ENCODE peak calls at places on chromosomes 12 and 14, in four cellular contexts. T is A549; I is CD8-positive, alpha-beta memory T cell; M is CD4-positive, CD25-positive, alpha-beta regulatory T cell. Z is an unnamed sample.
A peak's percentile ranks its signal among the peaks of the same experiment; 100 is the strongest.

GRCh38 chr12:89999699-90000505 is 291.3 kb upstream of the ATP2B1 start:
- DNase-seq in I (no peak), T (no peak), M (no peak), Z (peak; percentile 42)

GRCh38 chr12:125092872-125093680 is 27.8 kb downstream of the AACS start:
- DNase-seq in T (peak; percentile 63), M (no peak), I (no peak), Z (no peak)

GRCh38 chr14:55864890-55865655 is 253.1 kb upstream of the PELI2 start:
- DNase-seq in M (no peak), T (no peak), I (no peak), Z (no peak)

GRCh38 chr12:105204916-105205315 is 31.1 kb downstream of the APPL2 start:
- DNase-seq in I (no peak), T (no peak), M (no peak), Z (peak; percentile 95)

GRCh38 chr14:52801014-52801708 is 9.8 kb upstream of the GNPNAT1 start:
- DNase-seq in I (no peak), M (no peak), T (peak; percentile 43), Z (peak; percentile 79)

GRCh38 chr12:77940011-77940423 is 109.3 kb downstream of the NAV3 start:
- DNase-seq in M (no peak), I (no peak), T (peak; percentile 84), Z (peak; percentile 80)

GRCh38 chr14:24430682-24431568 is 1.2 kb downstream of the KHNYN start:
- DNase-seq in I (peak; percentile 77), T (no peak), M (peak; percentile 52), Z (peak; percentile 48)

GRCh38 chr12:3160081-3160480 is 82.9 kb downstream of the TSPAN9 start:
- DNase-seq in I (no peak), M (no peak), T (no peak), Z (no peak)

GRCh38 chr14:71720978-71721624 is 211.1 kb upstream of the RGS6 start:
- DNase-seq in T (peak; percentile 71), I (no peak), M (no peak), Z (peak; percentile 48)

GRCh38 chr12:47237751-47238211 is 158.0 kb upstream of the AMIGO2 start:
- DNase-seq in M (no peak), I (no peak), T (no peak), Z (no peak)

GRCh38 chr12:64544796-64545382 is 65.4 kb upstream of the RASSF3 start:
- DNase-seq in I (no peak), M (no peak), T (no peak), Z (no peak)

GRCh38 chr14:56342419-56342901 is 224.2 kb downstream of the PELI2 start:
- DNase-seq in T (no peak), I (no peak), M (no peak), Z (no peak)

GRCh38 chr14:58755026-58755929 is 117.5 kb downstream of the DACT1 start:
- DNase-seq in T (no peak), I (no peak), M (no peak), Z (no peak)

GRCh38 chr12:30691122-30691879 is 4.4 kb downstream of the IPO8 start:
- DNase-seq in T (peak; percentile 33), M (no peak), I (no peak), Z (peak; percentile 40)

GRCh38 chr12:25504744-25505143 is 48.3 kb downstream of the LMNTD1 start:
- DNase-seq in M (no peak), I (no peak), T (no peak), Z (no peak)

GRCh38 chr12:30805959-30806358 is 51.2 kb upstream of the CAPRIN2 start:
- DNase-seq in M (no peak), I (no peak), T (no peak), Z (no peak)

GRCh38 chr12:130482448-130482847 is 144.8 kb downstream of the PIWIL1 start:
- DNase-seq in T (peak; percentile 14), I (no peak), M (no peak), Z (no peak)

GRCh38 chr12:132955094-132955932 is 793 bp downstream of the ZNF605 start:
- DNase-seq in I (no peak), M (peak; percentile 1), T (peak; percentile 65), Z (no peak)

GRCh38 chr12:53695148-53696138 is 19.6 kb upstream of the ATP5MC2 start:
- DNase-seq in M (no peak), T (peak; percentile 29), I (peak; percentile 54), Z (no peak)

GRCh38 chr14:88901991-88902390 is 77.5 kb downstream of the TTC8 start:
- DNase-seq in T (no peak), I (no peak), M (no peak), Z (no peak)

GRCh38 chr12:103114296-103115055 is 157.0 kb downstream of the ASCL1 start:
- DNase-seq in M (no peak), T (no peak), I (no peak), Z (no peak)

GRCh38 chr12:58176296-58176869 is 235.0 kb downstream of the ATP23 start:
- DNase-seq in M (no peak), T (peak; percentile 65), I (no peak), Z (no peak)

GRCh38 chr14:105470163-105470811 is 4.3 kb upstream of the CRIP2 start:
- DNase-seq in M (no peak), I (no peak), T (no peak), Z (no peak)
- H3K27ac ChIP-seq in M (no peak overlapping the region), I (no peak overlapping the region), T (no peak overlapping the region), Z (no peak overlapping the region)

GRCh38 chr12:69240625-69240984 is 1.2 kb downstream of the CPSF6 start:
- DNase-seq in M (peak; percentile 47), I (no peak), T (peak; percentile 25), Z (no peak)
- H3K4me3 ChIP-seq in M (peak overlapping the region; percentile 85), I (peak overlapping the region; percentile 95), T (peak overlapping the region; percentile 95), Z (peak overlapping the region; percentile 99)

DNA sequence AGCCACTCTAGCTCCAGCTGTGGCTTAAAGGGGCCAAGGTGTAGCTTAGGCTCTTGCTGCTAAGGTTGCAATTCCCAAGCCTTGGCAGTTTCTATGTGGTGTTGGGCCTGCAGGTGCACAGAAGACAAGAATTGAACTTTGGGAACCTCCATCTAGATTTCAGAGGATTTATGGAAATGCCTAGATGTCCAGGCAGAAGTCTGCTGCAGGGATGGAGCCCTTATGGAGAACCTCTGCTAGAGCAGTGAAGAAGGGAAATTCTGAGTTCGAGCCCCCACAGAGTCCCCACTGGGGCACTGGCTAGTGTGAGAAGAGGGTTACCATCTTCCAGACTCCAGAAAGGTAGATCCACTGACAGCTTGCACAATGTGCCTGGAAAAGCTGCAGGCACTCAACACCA is 694.7 kb downstream of the SLC16A7 start:
- DNase-seq in T (no peak), M (no peak), I (no peak), Z (no peak)
- H3K9me3 ChIP-seq in T (peaks cover 13% of the 10 kb centered on the region), M (peaks cover 5% of the 10 kb centered on the region), I (no peaks in the 10 kb centered on the region), Z (no peaks in the 10 kb centered on the region)

GRCh38 chr12:1767407-1768090 is 52.8 kb upstream of the LRTM2 start:
- DNase-seq in T (no peak), M (no peak), I (no peak), Z (no peak)
- H3K27ac ChIP-seq in T (no peak overlapping the region), M (no peak overlapping the region), I (no peak overlapping the region), Z (no peak overlapping the region)

GRCh38 chr12:8894378-8894777 is 19.9 kb upstream of the PHC1 start:
- DNase-seq in T (no peak), I (no peak), M (no peak), Z (no peak)

GRCh38 chr12:8894986-8895385 is 19.3 kb upstream of the PHC1 start:
- DNase-seq in M (no peak), T (no peak), I (no peak), Z (no peak)

GRCh38 chr12:8887285-8887715 is 27.0 kb upstream of the PHC1 start:
- DNase-seq in I (no peak), T (no peak), M (no peak), Z (no peak)

GRCh38 chr12:8886515-8887284 is 27.6 kb upstream of the PHC1 start:
- DNase-seq in T (no peak), I (no peak), M (no peak), Z (no peak)

GRCh38 chr12:8890313-8891084 is 23.8 kb upstream of the PHC1 start:
- DNase-seq in T (peak; percentile 51), I (peak; percentile 68), M (peak; percentile 62), Z (peak; percentile 48)
- H3K4me3 ChIP-seq in T (peak overlapping the region; percentile 42), I (peak overlapping the region; percentile 69), M (peak overlapping the region; percentile 94), Z (peak overlapping the region; percentile 15)

DNA sequence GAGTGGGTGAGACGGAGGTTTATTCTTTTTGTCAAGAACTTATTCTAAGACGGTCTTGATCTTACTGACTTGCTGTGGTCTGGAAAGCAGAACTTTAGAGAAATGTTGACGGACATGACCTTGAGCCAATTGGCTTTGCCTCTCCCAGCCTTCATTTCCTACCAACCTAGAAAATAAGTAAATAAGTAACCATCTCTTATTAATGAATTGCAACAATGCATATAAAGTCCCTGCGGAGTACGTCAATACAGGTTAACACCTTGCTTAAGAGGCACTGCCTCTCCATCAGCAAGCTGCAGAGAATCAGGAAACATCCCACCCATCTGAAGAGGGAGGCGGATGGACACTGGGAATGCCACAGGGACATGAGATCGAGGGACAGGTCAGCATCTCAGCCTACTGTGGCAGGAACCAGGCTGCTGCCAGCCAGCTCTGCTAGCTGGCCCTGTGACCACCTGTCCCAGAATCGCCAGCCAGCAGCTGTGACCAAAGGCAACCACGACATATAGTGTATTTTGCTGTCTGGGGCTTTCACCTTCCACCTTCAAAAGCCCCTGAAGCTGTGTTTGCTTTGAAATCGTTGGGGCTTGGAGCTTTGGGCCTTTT is 208.3 kb downstream of the BCL11B start:
- DNase-seq in T (no peak), M (no peak), I (no peak), Z (no peak)
- H3K9me3 ChIP-seq in T (peaks cover 13% of the 10 kb centered on the region), M (no peaks in the 10 kb centered on the region), I (no peaks in the 10 kb centered on the region), Z (no peaks in the 10 kb centered on the region)

GRCh38 chr14:64217318-64217717 is 76.9 kb downstream of the ESR2 start:
- DNase-seq in T (no peak), M (no peak), I (no peak), Z (no peak)

GRCh38 chr14:64220056-64220455 is 74.1 kb downstream of the ESR2 start:
- DNase-seq in M (no peak), I (no peak), T (no peak), Z (no peak)

GRCh38 chr14:64215978-64216377 is 78.2 kb downstream of the ESR2 start:
- DNase-seq in I (no peak), M (no peak), T (no peak), Z (no peak)

GRCh38 chr14:64218344-64219240 is 75.6 kb downstream of the ESR2 start:
- DNase-seq in I (no peak), T (no peak), M (no peak), Z (no peak)

GRCh38 chr14:64217747-64218146 is 76.4 kb downstream of the ESR2 start:
- DNase-seq in T (no peak), M (no peak), I (no peak), Z (no peak)
- H3K27ac ChIP-seq in T (no peak overlapping the region), M (no peak overlapping the region), I (no peak overlapping the region), Z (no peak overlapping the region)

DNA sequence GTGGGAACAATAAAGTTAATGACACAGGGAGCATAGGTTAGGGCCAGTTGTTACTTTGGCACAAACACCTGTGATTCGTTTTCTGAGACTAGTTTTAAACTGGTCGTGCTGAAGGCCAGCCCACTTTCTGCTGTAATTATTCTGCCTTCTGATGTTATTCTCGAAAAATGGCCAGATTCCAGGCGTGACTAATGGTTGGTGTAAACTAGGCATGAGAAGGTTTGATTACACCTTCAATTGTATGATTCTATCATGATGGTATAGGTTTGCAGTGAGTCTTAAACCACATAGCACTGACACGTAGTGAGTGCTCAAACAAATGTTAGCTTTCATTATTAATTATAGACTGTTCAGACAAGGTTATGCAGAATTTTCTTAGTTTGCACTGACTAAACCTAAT is 39.0 kb downstream of the CKB start:
- DNase-seq in T (no peak), I (no peak), M (no peak), Z (peak; percentile 38)
- H3K4me3 ChIP-seq in T (no peak overlapping the region), I (no peak overlapping the region), M (no peak overlapping the region), Z (no peak overlapping the region)

Z was measured in SJSA1.